ENCODE peak calls at places on chromosomes 5 and 9, in four cellular contexts. H is A549, P is GM12878, Z is K562. R is an unnamed sample.

GRCh38 chr5:175859422-175859821 is 12.0 kb upstream of the CPLX2 start:
- DNase-seq in H (no peak), P (no peak), Z (no peak), R (no peak)

GRCh38 chr5:73448451-73449136 is at the start of gene FOXD1:
- DNase-seq in H (peak; percentile 77), P (no peak), Z (peak; percentile 40), R (peak; percentile 97)

GRCh38 chr5:107799306-107799705 is 128.6 kb upstream of the EFNA5 start:
- DNase-seq in H (no peak), P (no peak), Z (no peak), R (no peak)

GRCh38 chr5:54087436-54087835 is 222.9 kb downstream of the ARL15 start:
- DNase-seq in H (no peak), P (no peak), Z (no peak), R (peak; percentile 95)

GRCh38 chr5:58188287-58188651 is 271.6 kb downstream of the PLK2 start:
- DNase-seq in H (peak; percentile 73), P (no peak), Z (no peak), R (peak; percentile 70)

GRCh38 chr9:76876098-76876497 is 29.8 kb downstream of the PRUNE2 start:
- DNase-seq in H (no peak), P (no peak), Z (no peak), R (peak; percentile 41)

GRCh38 chr5:43007911-43008368 is 32.2 kb downstream of the ANXA2R start:
- DNase-seq in H (peak; percentile 85), P (no peak), Z (peak; percentile 79), R (peak; percentile 80)

GRCh38 chr5:65832603-65833228 is 93.7 kb upstream of the ERBIN start:
- DNase-seq in H (no peak), P (no peak), Z (no peak), R (no peak)

GRCh38 chr5:76831108-76831447 is 12.2 kb downstream of the F2RL1 start:
- DNase-seq in H (no peak), P (peak; percentile 27), Z (no peak), R (peak; percentile 76)
- TF ChIP-seq ELK1 in H (no peak), P (no peak), Z (no peak), R (no peak)

GRCh38 chr9:132869266-132869665 is 8.8 kb downstream of the AK8 start:
- DNase-seq in H (no peak), P (no peak), Z (no peak), R (no peak)
- TF ChIP-seq SMC3 in H (no peak), P (no peak), Z (no peak), R (no peak)

GRCh38 chr9:124040935-124041816 is 29.6 kb downstream of the LHX2 start:
- DNase-seq in H (peak; percentile 82), P (no peak), Z (peak; percentile 89), R (no peak)
- TF ChIP-seq ELK1 in H (no peak), P (no peak), Z (no peak), R (no peak)

DNA sequence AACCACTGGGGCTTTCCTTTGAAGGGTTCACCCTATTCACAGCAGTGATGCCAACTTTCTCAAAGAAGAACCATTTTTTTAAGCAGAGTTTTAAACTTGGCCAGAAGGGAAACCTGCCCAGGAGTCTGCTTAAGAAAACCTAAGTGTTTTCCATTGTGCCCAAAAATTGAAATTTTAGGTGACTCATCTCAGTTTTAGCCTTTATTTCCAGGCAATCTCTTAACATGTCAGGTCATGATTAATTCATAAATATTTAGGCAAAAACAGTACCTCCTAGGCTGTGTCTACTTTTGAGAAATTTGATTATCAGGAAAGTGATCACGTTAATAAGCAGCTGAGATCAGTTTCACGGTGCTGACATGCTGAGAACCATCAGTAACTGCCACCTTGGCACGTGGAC is 61.9 kb downstream of the TLE1 start:
- DNase-seq in H (no peak), P (no peak), Z (no peak), R (no peak)
- TF ChIP-seq SMC3 in H (no peak), P (no peak), Z (no peak), R (no peak)

R was measured in IMR-90.